ENCODE peak calls at places on chromosomes 5 and 9, in six cellular contexts. H is spleen, Y is left ventricle myocardium inferior, I is progenitor cell of endocrine pancreas, U is A549, D is AG09319. K is an unnamed sample.
A peak's percentile ranks its signal among the peaks of the same experiment; 100 is the strongest.

GRCh38 chr5:174106997-174107655 is 61.6 kb downstream of the NSG2 start:
- DNase-seq in I (no peak), D (no peak), Y (no peak), U (no peak), H (no peak), K (no peak)

GRCh38 chr9:23821400-23822181 is 4.4 kb downstream of the ELAVL2 start:
- DNase-seq in U (no peak), I (peak; percentile 60), H (no peak), D (no peak), Y (no peak), K (no peak)

GRCh38 chr5:756865-757345 is 27.6 kb downstream of the ZDHHC11B start:
- DNase-seq in U (no peak), I (no peak), D (no peak), H (no peak), Y (peak; percentile 73), K (peak; percentile 14)

GRCh38 chr9:118533101-118533500 is 828.9 kb downstream of the TLR4 start:
- DNase-seq in H (no peak), D (no peak), U (no peak), Y (no peak), I (no peak), K (no peak)

GRCh38 chr9:129402341-129402739 is 218.6 kb downstream of the C9orf50 start:
- DNase-seq in D (no peak), U (no peak), I (no peak), Y (no peak), H (peak; percentile 41), K (no peak)

GRCh38 chr5:150159741-150160179 is 4.1 kb upstream of the PDGFRB start:
- DNase-seq in U (no peak), Y (peak; percentile 72), D (no peak), I (no peak), H (no peak), K (peak; percentile 40)

GRCh38 chr9:36750630-36751029 is 177.9 kb downstream of the MELK start:
- DNase-seq in U (no peak), H (no peak), I (no peak), Y (no peak), D (no peak), K (no peak)

GRCh38 chr9:2726620-2727335 is 9.5 kb downstream of the KCNV2 start:
- DNase-seq in I (no peak), H (no peak), U (no peak), D (no peak), Y (no peak), K (no peak)

GRCh38 chr5:164600166-164600715 is 1094.8 kb downstream of the MAT2B start:
- DNase-seq in Y (no peak), D (no peak), H (no peak), U (no peak), I (no peak), K (no peak)

GRCh38 chr5:89043676-89044075 is 160.7 kb upstream of the MEF2C start:
- DNase-seq in D (no peak), H (no peak), Y (no peak), I (no peak), U (no peak), K (no peak)

GRCh38 chr9:35001285-35001677 is 11.7 kb downstream of the DNAJB5 start:
- DNase-seq in Y (no peak), H (no peak), I (no peak), D (no peak), U (no peak), K (peak; percentile 24)

GRCh38 chr9:129104051-129104450 is 6.5 kb downstream of the CRAT start:
- DNase-seq in D (no peak), U (no peak), H (no peak), Y (no peak), I (no peak), K (no peak)

GRCh38 chr9:15390200-15390599 is 32.5 kb upstream of the SNAPC3 start:
- DNase-seq in D (no peak), I (no peak), U (no peak), H (no peak), Y (no peak), K (no peak)

GRCh38 chr5:96434201-96434645 is 1.2 kb upstream of the PCSK1 start:
- DNase-seq in D (peak; percentile 12), H (no peak), U (peak; percentile 47), Y (peak; percentile 53), I (peak; percentile 74), K (peak; percentile 15)

GRCh38 chr9:35669331-35670145 is 4.2 kb upstream of the CA9 start:
- DNase-seq in D (no peak), H (peak; percentile 5), I (no peak), U (peak; percentile 85), Y (no peak), K (no peak)

GRCh38 chr9:136665111-136665703 is 2.5 kb downstream of the EGFL7 start:
- DNase-seq in D (no peak), I (peak; percentile 52), U (no peak), Y (no peak), H (no peak), K (no peak)

GRCh38 chr5:173581408-173582197 is 34.8 kb downstream of the BOD1 start:
- DNase-seq in I (peak; percentile 62), U (peak; percentile 26), H (peak; percentile 80), Y (no peak), D (no peak), K (no peak)

GRCh38 chr9:37963936-37964739 is 60.2 kb upstream of the SLC25A51 start:
- DNase-seq in U (peak; percentile 83), Y (no peak), H (no peak), I (peak; percentile 26), D (peak; percentile 78), K (no peak)

GRCh38 chr9:8560560-8561525 is 761.3 kb upstream of the DMAC1 start:
- DNase-seq in H (no peak), D (no peak), U (peak; percentile 4), Y (no peak), I (no peak), K (no peak)

GRCh38 chr5:103489293-103489692 is 73.3 kb downstream of the NUDT12 start:
- DNase-seq in H (no peak), Y (no peak), I (no peak), U (no peak), D (no peak), K (no peak)

GRCh38 chr9:129482521-129483466 is 138.1 kb downstream of the C9orf50 start:
- DNase-seq in I (peak; percentile 46), H (peak; percentile 88), U (peak; percentile 86), Y (peak; percentile 89), D (peak; percentile 83), K (peak; percentile 87)

GRCh38 chr9:135960328-135961276 is 571 bp downstream of the UBAC1 start:
- DNase-seq in D (no peak), Y (no peak), U (no peak), H (no peak), I (peak; percentile 39), K (no peak)

GRCh38 chr5:33892419-33893151 is 795 bp upstream of the ADAMTS12 start:
- DNase-seq in I (no peak), U (peak; percentile 53), Y (no peak), H (no peak), D (peak; percentile 91), K (peak; percentile 16)

DNA sequence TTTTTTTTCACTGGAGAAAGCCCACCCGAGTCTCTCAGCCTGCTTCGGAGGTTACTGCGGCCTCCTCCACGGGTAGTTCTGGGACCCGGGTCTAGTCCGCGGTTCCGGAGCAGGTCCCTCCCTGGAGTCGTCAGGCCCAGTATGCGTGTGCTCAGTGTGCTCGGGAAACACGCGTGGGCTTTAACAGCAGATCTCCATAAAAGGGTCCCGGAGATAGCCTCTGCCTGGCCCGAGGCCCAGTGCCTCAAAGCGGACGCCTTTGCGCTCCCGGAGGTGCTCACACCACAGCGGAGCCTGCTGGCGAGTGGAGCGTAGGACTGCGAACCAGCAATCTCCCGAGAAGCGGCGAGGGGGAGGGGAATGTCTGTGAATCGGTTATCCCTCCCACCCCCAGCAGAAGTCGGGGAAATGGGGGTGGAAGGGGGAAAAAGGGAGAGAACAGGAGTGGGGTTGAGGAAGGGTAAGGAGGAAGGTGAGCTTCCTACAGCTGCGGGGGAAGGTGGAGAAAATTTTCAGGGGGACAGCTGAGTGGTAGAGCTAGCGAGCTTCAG is 28.7 kb downstream of the CDKN2A start:
- DNase-seq in U (no peak), I (peak; percentile 40), H (peak; percentile 87), Y (no peak), D (no peak), K (no peak)
- TF ChIP-seq CTCF in U (no peak), I (peak; percentile 59), H (peak; percentile 28), Y (peak; percentile 21), D (peak; percentile 74), K (no peak)

DNA sequence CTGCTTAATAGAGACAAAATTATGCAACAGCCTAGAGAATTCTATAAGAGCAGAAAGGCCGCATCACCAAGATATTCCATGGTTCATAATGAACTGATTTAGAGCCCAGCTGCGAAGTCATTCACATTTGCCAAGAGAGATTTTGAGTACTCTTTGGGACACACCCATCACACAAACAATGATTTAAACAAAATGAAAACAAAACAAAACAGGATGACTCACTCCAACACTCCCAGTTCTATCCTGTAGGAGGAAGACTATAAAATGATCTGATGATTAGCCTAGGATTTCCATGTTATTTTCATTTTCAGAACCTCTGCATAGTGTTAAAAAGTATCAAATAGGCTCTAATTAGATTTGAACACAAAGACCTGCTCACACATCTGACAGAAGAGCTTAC is 145.8 kb upstream of the GNA14 start:
- DNase-seq in Y (no peak), D (peak; percentile 36), H (no peak), I (no peak), U (peak; percentile 39), K (no peak)
- TF ChIP-seq CTCF in Y (peak; percentile 47), D (peak; percentile 26), H (no peak), I (no peak), U (no peak), K (no peak)

DNA sequence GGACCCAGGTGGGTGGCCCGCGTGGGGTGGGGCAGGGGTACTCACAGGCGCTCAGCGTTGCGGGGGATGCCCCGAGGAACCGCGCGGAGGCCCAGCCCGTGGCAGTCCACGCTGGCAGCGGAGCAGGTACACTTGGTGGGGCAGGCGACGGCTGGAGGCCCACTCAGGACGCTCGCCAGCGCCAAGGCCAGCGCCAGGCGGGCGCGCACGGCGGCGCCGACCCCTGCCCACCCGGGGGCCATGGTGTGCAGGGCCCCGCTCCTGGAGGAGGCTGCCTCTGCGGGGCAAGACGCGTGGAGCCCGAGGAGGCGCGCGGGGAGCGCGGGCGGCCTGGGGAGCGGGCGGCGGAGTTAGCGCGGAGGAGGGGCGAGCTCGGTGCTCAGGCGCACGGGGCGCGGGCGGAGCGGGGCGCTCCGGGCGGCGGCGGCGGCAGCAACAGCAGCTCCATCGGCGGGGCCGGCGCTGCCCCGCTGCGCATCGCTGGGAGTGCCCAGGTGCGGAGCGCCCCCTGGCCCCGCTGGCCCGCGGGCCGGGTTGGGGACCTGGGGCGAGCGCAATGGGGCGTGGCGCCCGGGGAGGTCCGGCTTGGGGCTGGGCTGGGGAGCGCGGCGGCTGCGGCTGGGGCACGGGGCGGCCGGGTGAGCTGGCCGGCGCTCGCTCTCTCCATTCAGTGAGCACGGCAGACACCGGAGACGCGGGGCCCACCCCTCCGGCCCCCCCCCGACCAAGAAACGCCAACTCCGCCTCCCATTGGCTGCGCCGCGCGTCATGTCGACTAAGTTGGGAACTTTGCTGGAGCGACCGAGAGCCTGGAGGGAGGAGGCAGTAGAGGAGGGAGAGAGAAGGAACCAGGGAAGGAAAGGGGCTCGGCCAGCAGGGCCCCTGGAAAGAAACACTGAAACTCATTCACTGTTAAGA is at the start of gene SLIT3:
- DNase-seq in U (peak; percentile 89), D (peak; percentile 79), H (peak; percentile 78), Y (peak; percentile 74), I (peak; percentile 60), K (peak; percentile 41)
- TF ChIP-seq CTCF in U (peak; percentile 57), D (no peak), H (no peak), Y (peak; percentile 34), I (peak; percentile 31), K (no peak)

GRCh38 chr5:112917453-112918005 is 4.5 kb downstream of the REEP5 start:
- DNase-seq in D (no peak), H (no peak), Y (no peak), I (no peak), U (peak; percentile 42), K (no peak)
- TF ChIP-seq CTCF in D (no peak), H (no peak), Y (no peak), I (no peak), U (no peak), K (no peak)